ENCODE peak calls at places on chromosome 5, in four cellular contexts. P, R, Z and E are unnamed samples.

GRCh38 chr5:45532826-45533624 is 163.2 kb downstream of the HCN1 start:
- DNase-seq in P (no peak), R (no peak), Z (no peak), E (no peak)

GRCh38 chr5:139061274-139061673 is 136.9 kb downstream of the SIL1 start:
- DNase-seq in Z (no peak), P (peak), R (no peak), E (no peak)

GRCh38 chr5:167573274-167574127 is 717.9 kb upstream of the WWC1 start:
- DNase-seq in P (no peak), R (no peak), Z (no peak), E (no peak)

GRCh38 chr5:72711361-72711760 is 105.1 kb upstream of the TNPO1 start:
- DNase-seq in R (no peak), Z (no peak), P (no peak), E (no peak)

GRCh38 chr5:445591-445990 is 2.6 kb downstream of the EXOC3 start:
- DNase-seq in P (no peak), R (no peak), Z (no peak), E (no peak)

GRCh38 chr5:175800656-175801081 is 70.7 kb upstream of the CPLX2 start:
- DNase-seq in P (no peak), Z (peak), R (no peak), E (peak)

GRCh38 chr5:77795268-77795667 is 19.1 kb upstream of the TBCA start:
- DNase-seq in R (no peak), Z (no peak), P (no peak), E (no peak)

GRCh38 chr5:142015781-142016533 is 3.1 kb upstream of the GNPDA1 start:
- DNase-seq in R (no peak), P (no peak), Z (no peak), E (no peak)

GRCh38 chr5:119080975-119081374 is 10.1 kb downstream of the DMXL1 start:
- DNase-seq in P (no peak), Z (no peak), R (no peak), E (no peak)

GRCh38 chr5:110401881-110402280 is 324.6 kb downstream of the TMEM232 start:
- DNase-seq in R (no peak), P (no peak), Z (no peak), E (no peak)

GRCh38 chr5:135344351-135344750 is 54.7 kb downstream of the MACROH2A1 start:
- DNase-seq in P (no peak), Z (no peak), R (no peak), E (no peak)

GRCh38 chr5:135341021-135341666 is 57.9 kb downstream of the MACROH2A1 start:
- DNase-seq in Z (no peak), R (no peak), P (no peak), E (no peak)

GRCh38 chr5:135341696-135342095 is 57.3 kb downstream of the MACROH2A1 start:
- DNase-seq in R (no peak), Z (no peak), P (no peak), E (no peak)

GRCh38 chr5:135342227-135342859 is 56.7 kb downstream of the MACROH2A1 start:
- DNase-seq in P (no peak), Z (no peak), R (no peak), E (no peak)

GRCh38 chr5:135343417-135343816 is 55.6 kb downstream of the MACROH2A1 start:
- DNase-seq in Z (no peak), R (no peak), P (no peak), E (no peak)
- TF ChIP-seq POLR2AphosphoS2 in Z (no peak), R (no peak), P (no peak), E (no peak)

DNA sequence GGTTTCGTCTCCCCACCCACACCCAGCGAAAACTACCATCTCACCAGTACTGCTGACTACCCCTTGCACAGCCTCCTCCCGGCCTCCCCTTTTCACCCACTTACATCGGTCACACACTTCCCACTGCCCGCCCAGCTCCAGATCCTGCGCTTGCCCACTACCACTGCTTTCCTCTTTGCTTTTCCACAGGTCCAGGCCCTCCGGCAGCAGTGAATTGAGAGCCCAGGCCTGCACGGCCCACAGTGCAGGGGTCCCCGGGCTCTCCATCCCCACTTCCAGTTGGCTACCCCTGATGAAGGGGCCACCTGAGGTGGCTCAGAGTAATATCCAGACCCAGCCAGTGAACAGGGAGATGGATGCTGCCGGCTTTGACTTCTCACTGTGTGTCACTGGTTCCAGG is 120.2 kb upstream of the FSTL4 start:
- DNase-seq in P (no peak), R (no peak), Z (no peak), E (no peak)
- TF ChIP-seq SMC3 in P (no peak), R (no peak), Z (no peak), E (no peak)

GRCh38 chr5:82165740-82166530 is 112.2 kb downstream of the RPS23 start:
- DNase-seq in Z (peak), R (peak), P (peak), E (peak)
- TF ChIP-seq POLR2AphosphoS2 in Z (no peak), R (no peak), P (no peak), E (no peak)

GRCh38 chr5:161544350-161544765 is 2.2 kb downstream of the GABRB2 start:
- DNase-seq in R (no peak), Z (peak), P (peak), E (peak)
- TF ChIP-seq SMC3 in R (peak), Z (no peak), P (peak), E (peak)

DNA sequence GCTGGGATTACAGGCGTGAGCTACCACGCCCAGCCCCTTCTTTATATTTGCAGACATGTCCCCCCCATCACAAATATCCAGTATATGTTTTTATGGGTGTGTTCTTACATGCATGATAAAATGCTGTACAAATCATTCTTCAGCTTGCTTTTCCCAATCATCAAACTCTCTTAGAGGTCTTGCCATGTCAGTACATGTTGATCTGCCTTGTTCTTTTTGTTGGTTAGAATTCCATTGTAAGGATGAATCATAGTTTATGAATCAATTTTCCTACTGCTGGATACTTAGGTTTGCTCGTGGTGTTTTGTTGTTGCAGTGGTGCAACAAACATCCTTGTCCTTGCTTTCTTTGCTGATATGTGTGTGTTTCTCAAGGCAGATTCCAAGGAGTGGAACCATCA is 79.9 kb upstream of the NEURL1B start:
- DNase-seq in Z (no peak), P (no peak), R (no peak), E (no peak)
- TF ChIP-seq POLR2AphosphoS2 in Z (no peak), P (no peak), R (no peak), E (no peak)

GRCh38 chr5:79621056-79621455 is 8.8 kb downstream of the TENT2 start:
- DNase-seq in Z (no peak), R (no peak), P (no peak), E (peak)
- TF ChIP-seq SMC3 in Z (no peak), R (no peak), P (no peak), E (no peak)

DNA sequence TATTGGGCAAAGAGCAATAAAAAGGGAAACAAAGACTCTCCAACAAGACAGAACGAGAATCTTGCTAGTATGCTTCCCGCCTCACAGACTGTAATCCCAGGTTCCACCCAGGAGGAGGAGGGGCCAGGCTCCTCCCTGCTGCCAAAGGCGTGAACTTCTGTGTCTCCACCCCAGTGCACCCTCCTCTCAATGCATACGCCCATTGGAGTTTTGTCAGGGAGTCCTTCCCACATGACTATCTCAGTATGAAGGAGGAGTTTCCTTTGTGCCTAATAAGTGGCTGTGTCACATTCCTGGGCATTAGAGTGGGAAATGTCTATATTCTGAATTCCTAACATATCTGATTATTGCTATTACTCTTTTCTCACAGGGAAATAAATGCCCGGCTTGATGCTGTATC is 106.4 kb upstream of the DHFR start:
- DNase-seq in P (no peak), R (no peak), Z (peak), E (no peak)
- TF ChIP-seq POLR2AphosphoS2 in P (no peak), R (no peak), Z (no peak), E (no peak)